ENCODE peak calls at places on chromosomes 12 and 14, in nine cellular contexts. One of them, this sample, is unnamed. For H3K4me1, the result is how much of the 10 kb centered on the place peaks cover.

GRCh38 chr12:80862606-80863005 is 75.1 kb downstream of the LIN7A start:
- DNase-seq in HepG2: no peak
- DNase-seq in psoas muscle: no peak
- DNase-seq in right cardiac atrium: no peak
- DNase-seq in uterus: no peak
- DNase-seq in lung: no peak
- DNase-seq in effector memory CD4-positive, alpha-beta T cell: no peak
- DNase-seq in CD4-positive, CD25-positive, alpha-beta regulatory T cell: no peak
- DNase-seq in ovary: no peak
- DNase-seq in this sample: no peak

GRCh38 chr12:19994970-19995369 is 373.4 kb upstream of the PDE3A start:
- DNase-seq in right cardiac atrium: no peak
- DNase-seq in HepG2: no peak
- DNase-seq in ovary: no peak
- DNase-seq in effector memory CD4-positive, alpha-beta T cell: no peak
- DNase-seq in uterus: no peak
- DNase-seq in lung: no peak
- DNase-seq in psoas muscle: no peak
- DNase-seq in CD4-positive, CD25-positive, alpha-beta regulatory T cell: no peak
- DNase-seq in this sample: no peak

GRCh38 chr12:10613334-10614055 is at the start of gene MAGOHB:
- DNase-seq in psoas muscle: peak
- DNase-seq in right cardiac atrium: peak
- DNase-seq in ovary: peak
- DNase-seq in uterus: peak
- DNase-seq in CD4-positive, CD25-positive, alpha-beta regulatory T cell: peak
- DNase-seq in lung: peak
- DNase-seq in HepG2: peak
- DNase-seq in effector memory CD4-positive, alpha-beta T cell: peak
- DNase-seq in this sample: peak

GRCh38 chr12:22529281-22530060 is 14.9 kb downstream of the C2CD5 start:
- DNase-seq in ovary: no peak
- DNase-seq in HepG2: peak
- DNase-seq in uterus: no peak
- DNase-seq in lung: no peak
- DNase-seq in CD4-positive, CD25-positive, alpha-beta regulatory T cell: peak
- DNase-seq in right cardiac atrium: no peak
- DNase-seq in effector memory CD4-positive, alpha-beta T cell: no peak
- DNase-seq in psoas muscle: no peak
- DNase-seq in this sample: peak

GRCh38 chr14:71918955-71919354 is 13.3 kb upstream of the RGS6 start:
- DNase-seq in uterus: no peak
- DNase-seq in lung: no peak
- DNase-seq in HepG2: no peak
- DNase-seq in ovary: no peak
- DNase-seq in right cardiac atrium: no peak
- DNase-seq in CD4-positive, CD25-positive, alpha-beta regulatory T cell: no peak
- DNase-seq in psoas muscle: no peak
- DNase-seq in effector memory CD4-positive, alpha-beta T cell: no peak
- DNase-seq in this sample: no peak

GRCh38 chr14:52922656-52923055 is 28.2 kb downstream of the FERMT2 start:
- DNase-seq in ovary: no peak
- DNase-seq in lung: no peak
- DNase-seq in uterus: no peak
- DNase-seq in psoas muscle: no peak
- DNase-seq in effector memory CD4-positive, alpha-beta T cell: no peak
- DNase-seq in HepG2: no peak
- DNase-seq in right cardiac atrium: no peak
- DNase-seq in CD4-positive, CD25-positive, alpha-beta regulatory T cell: no peak
- DNase-seq in this sample: no peak

GRCh38 chr12:45165284-45165683 is 50.6 kb upstream of the ANO6 start:
- DNase-seq in right cardiac atrium: no peak
- DNase-seq in psoas muscle: no peak
- DNase-seq in ovary: no peak
- DNase-seq in lung: no peak
- DNase-seq in CD4-positive, CD25-positive, alpha-beta regulatory T cell: no peak
- DNase-seq in HepG2: no peak
- DNase-seq in uterus: no peak
- DNase-seq in effector memory CD4-positive, alpha-beta T cell: no peak
- DNase-seq in this sample: no peak

GRCh38 chr14:34951286-34951685 is 31.5 kb upstream of the SRP54 start:
- DNase-seq in psoas muscle: no peak
- DNase-seq in right cardiac atrium: no peak
- DNase-seq in lung: no peak
- DNase-seq in ovary: no peak
- DNase-seq in effector memory CD4-positive, alpha-beta T cell: no peak
- DNase-seq in uterus: no peak
- DNase-seq in CD4-positive, CD25-positive, alpha-beta regulatory T cell: no peak
- DNase-seq in HepG2: no peak
- DNase-seq in this sample: no peak

GRCh38 chr14:55116246-55117030 is 12.6 kb upstream of the LGALS3 start:
- DNase-seq in ovary: no peak
- DNase-seq in effector memory CD4-positive, alpha-beta T cell: no peak
- DNase-seq in right cardiac atrium: no peak
- DNase-seq in psoas muscle: no peak
- DNase-seq in CD4-positive, CD25-positive, alpha-beta regulatory T cell: no peak
- DNase-seq in uterus: no peak
- DNase-seq in HepG2: peak
- DNase-seq in lung: no peak
- DNase-seq in this sample: no peak

GRCh38 chr12:1456885-1457284 is 137.5 kb downstream of the FBXL14 start:
- DNase-seq in lung: no peak
- DNase-seq in psoas muscle: no peak
- DNase-seq in uterus: no peak
- DNase-seq in HepG2: no peak
- DNase-seq in ovary: no peak
- DNase-seq in right cardiac atrium: no peak
- DNase-seq in effector memory CD4-positive, alpha-beta T cell: no peak
- DNase-seq in CD4-positive, CD25-positive, alpha-beta regulatory T cell: no peak
- DNase-seq in this sample: no peak

GRCh38 chr14:52694761-52695480 is 437 bp downstream of the ERO1A start:
- DNase-seq in effector memory CD4-positive, alpha-beta T cell: peak
- DNase-seq in uterus: no peak
- DNase-seq in lung: peak
- DNase-seq in psoas muscle: no peak
- DNase-seq in HepG2: peak
- DNase-seq in ovary: no peak
- DNase-seq in CD4-positive, CD25-positive, alpha-beta regulatory T cell: peak
- DNase-seq in right cardiac atrium: no peak
- DNase-seq in this sample: peak

DNA sequence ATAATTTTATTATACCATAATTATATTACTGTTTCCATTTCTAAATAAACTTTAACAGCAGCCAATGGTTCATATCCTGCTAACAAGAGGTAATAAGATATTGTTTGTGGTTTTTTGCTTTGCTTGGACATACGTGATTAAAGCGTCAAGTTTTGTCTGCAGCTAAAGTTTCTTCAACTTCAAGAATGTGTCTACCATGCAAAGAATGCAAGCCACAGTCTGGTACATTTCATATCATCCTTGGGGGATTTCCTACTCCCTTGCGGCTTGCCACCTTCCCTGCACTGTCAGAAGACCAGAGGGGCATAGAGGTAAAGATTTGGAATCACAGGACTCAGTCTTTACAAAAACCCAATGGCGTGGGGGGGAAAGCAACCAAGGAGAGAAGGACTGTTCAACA is 125.2 kb downstream of the MED13L start:
- DNase-seq in psoas muscle: no peak
- DNase-seq in CD4-positive, CD25-positive, alpha-beta regulatory T cell: no peak
- DNase-seq in lung: no peak
- DNase-seq in HepG2: no peak
- DNase-seq in right cardiac atrium: no peak
- DNase-seq in ovary: no peak
- DNase-seq in effector memory CD4-positive, alpha-beta T cell: no peak
- DNase-seq in uterus: no peak
- DNase-seq in this sample: no peak
- H3K4me1 ChIP-seq in psoas muscle: half or more
- H3K4me1 ChIP-seq in CD4-positive, CD25-positive, alpha-beta regulatory T cell: under half
- H3K4me1 ChIP-seq in lung: under half
- H3K4me1 ChIP-seq in HepG2: under half
- H3K4me1 ChIP-seq in right cardiac atrium: under half
- H3K4me1 ChIP-seq in ovary: under half
- H3K4me1 ChIP-seq in effector memory CD4-positive, alpha-beta T cell: under half
- H3K4me1 ChIP-seq in uterus: under half
- H3K4me1 ChIP-seq in this sample: under half

GRCh38 chr12:57781241-57781640 is 1.3 kb upstream of the TSFM start:
- DNase-seq in ovary: no peak
- DNase-seq in psoas muscle: no peak
- DNase-seq in effector memory CD4-positive, alpha-beta T cell: no peak
- DNase-seq in right cardiac atrium: no peak
- DNase-seq in CD4-positive, CD25-positive, alpha-beta regulatory T cell: no peak
- DNase-seq in uterus: no peak
- DNase-seq in HepG2: no peak
- DNase-seq in lung: no peak
- DNase-seq in this sample: peak

GRCh38 chr12:57781801-57782200 is 786 bp upstream of the TSFM start:
- DNase-seq in psoas muscle: no peak
- DNase-seq in right cardiac atrium: no peak
- DNase-seq in lung: no peak
- DNase-seq in CD4-positive, CD25-positive, alpha-beta regulatory T cell: no peak
- DNase-seq in ovary: no peak
- DNase-seq in uterus: no peak
- DNase-seq in HepG2: no peak
- DNase-seq in effector memory CD4-positive, alpha-beta T cell: no peak
- DNase-seq in this sample: no peak

GRCh38 chr12:57780284-57780897 is 2.2 kb upstream of the TSFM start:
- DNase-seq in lung: no peak
- DNase-seq in HepG2: no peak
- DNase-seq in effector memory CD4-positive, alpha-beta T cell: no peak
- DNase-seq in uterus: no peak
- DNase-seq in psoas muscle: no peak
- DNase-seq in right cardiac atrium: no peak
- DNase-seq in ovary: no peak
- DNase-seq in CD4-positive, CD25-positive, alpha-beta regulatory T cell: no peak
- DNase-seq in this sample: no peak

GRCh38 chr12:57777367-57777766 is 5.0 kb downstream of the EEF1AKMT3 start:
- DNase-seq in psoas muscle: no peak
- DNase-seq in ovary: no peak
- DNase-seq in right cardiac atrium: no peak
- DNase-seq in uterus: no peak
- DNase-seq in lung: no peak
- DNase-seq in CD4-positive, CD25-positive, alpha-beta regulatory T cell: no peak
- DNase-seq in effector memory CD4-positive, alpha-beta T cell: no peak
- DNase-seq in HepG2: no peak
- DNase-seq in this sample: no peak

DNA sequence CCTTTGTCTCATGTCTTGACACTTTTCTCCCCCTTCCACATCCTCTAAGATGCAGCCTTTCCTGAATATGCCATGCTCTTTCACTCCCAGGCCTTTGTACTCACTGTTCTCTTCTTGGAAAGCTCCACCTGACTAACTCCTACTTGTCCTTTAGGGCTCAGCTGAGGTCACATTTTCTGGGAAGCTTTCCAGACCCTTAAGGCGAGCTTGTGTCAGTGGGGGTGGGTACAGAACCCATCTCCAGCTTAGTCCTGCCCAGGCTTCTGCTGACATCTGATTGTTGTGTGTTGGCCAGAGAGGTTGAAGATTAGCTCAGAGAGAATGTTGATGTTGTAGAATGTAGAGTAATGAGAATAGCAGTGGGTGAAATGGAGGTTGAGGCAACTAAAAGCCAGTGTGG is 2.9 kb upstream of the TSFM start:
- DNase-seq in HepG2: no peak
- DNase-seq in uterus: no peak
- DNase-seq in lung: no peak
- DNase-seq in ovary: no peak
- DNase-seq in effector memory CD4-positive, alpha-beta T cell: no peak
- DNase-seq in right cardiac atrium: no peak
- DNase-seq in CD4-positive, CD25-positive, alpha-beta regulatory T cell: no peak
- DNase-seq in psoas muscle: no peak
- DNase-seq in this sample: no peak
- H3K4me3 ChIP-seq in HepG2: no peak
- H3K4me3 ChIP-seq in uterus: no peak
- H3K4me3 ChIP-seq in lung: no peak
- H3K4me3 ChIP-seq in ovary: no peak
- H3K4me3 ChIP-seq in effector memory CD4-positive, alpha-beta T cell: no peak
- H3K4me3 ChIP-seq in right cardiac atrium: no peak
- H3K4me3 ChIP-seq in CD4-positive, CD25-positive, alpha-beta regulatory T cell: no peak
- H3K4me3 ChIP-seq in psoas muscle: no peak
- H3K4me3 ChIP-seq in this sample: no peak

DNA sequence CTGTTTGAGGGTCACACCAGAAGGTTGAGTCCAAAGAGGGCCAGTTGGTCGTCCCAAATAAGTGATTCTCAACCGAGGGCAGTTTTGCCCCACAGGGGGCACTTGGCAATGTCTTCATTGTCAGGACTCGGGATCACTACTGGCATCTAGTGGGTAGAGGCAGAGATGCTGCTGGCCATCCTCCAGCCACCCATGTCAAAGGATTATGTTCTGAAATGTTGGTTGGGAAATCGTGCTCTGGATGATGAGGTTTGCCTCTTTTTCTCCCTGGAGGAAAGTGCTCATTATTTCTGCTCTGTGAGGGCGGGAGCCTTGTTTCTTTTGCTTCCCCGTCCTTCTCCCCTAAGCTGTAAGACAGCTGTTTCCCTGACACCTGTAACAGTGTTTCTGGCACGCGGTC is 3.6 kb downstream of the ZNF839 start:
- DNase-seq in CD4-positive, CD25-positive, alpha-beta regulatory T cell: peak
- DNase-seq in HepG2: peak
- DNase-seq in right cardiac atrium: peak
- DNase-seq in effector memory CD4-positive, alpha-beta T cell: no peak
- DNase-seq in lung: peak
- DNase-seq in uterus: peak
- DNase-seq in ovary: peak
- DNase-seq in psoas muscle: peak
- DNase-seq in this sample: peak
- H3K27ac ChIP-seq in CD4-positive, CD25-positive, alpha-beta regulatory T cell: no peak
- H3K27ac ChIP-seq in HepG2: peak
- H3K27ac ChIP-seq in right cardiac atrium: no peak
- H3K27ac ChIP-seq in effector memory CD4-positive, alpha-beta T cell: no peak
- H3K27ac ChIP-seq in lung: no peak
- H3K27ac ChIP-seq in uterus: no peak
- H3K27ac ChIP-seq in ovary: no peak
- H3K27ac ChIP-seq in psoas muscle: peak
- H3K27ac ChIP-seq in this sample: no peak

GRCh38 chr14:76920572-76921175 is 94.5 kb downstream of the LRRC74A start:
- DNase-seq in right cardiac atrium: no peak
- DNase-seq in ovary: no peak
- DNase-seq in lung: no peak
- DNase-seq in HepG2: no peak
- DNase-seq in effector memory CD4-positive, alpha-beta T cell: no peak
- DNase-seq in uterus: no peak
- DNase-seq in CD4-positive, CD25-positive, alpha-beta regulatory T cell: no peak
- DNase-seq in psoas muscle: no peak
- DNase-seq in this sample: no peak

GRCh38 chr14:76923422-76924362 is 97.5 kb downstream of the LRRC74A start:
- DNase-seq in effector memory CD4-positive, alpha-beta T cell: no peak
- DNase-seq in right cardiac atrium: no peak
- DNase-seq in lung: no peak
- DNase-seq in CD4-positive, CD25-positive, alpha-beta regulatory T cell: no peak
- DNase-seq in uterus: no peak
- DNase-seq in psoas muscle: no peak
- DNase-seq in HepG2: no peak
- DNase-seq in ovary: no peak
- DNase-seq in this sample: no peak

GRCh38 chr14:76922092-76922491 is 95.9 kb downstream of the LRRC74A start:
- DNase-seq in uterus: no peak
- DNase-seq in CD4-positive, CD25-positive, alpha-beta regulatory T cell: no peak
- DNase-seq in right cardiac atrium: no peak
- DNase-seq in lung: no peak
- DNase-seq in psoas muscle: no peak
- DNase-seq in HepG2: no peak
- DNase-seq in ovary: no peak
- DNase-seq in effector memory CD4-positive, alpha-beta T cell: no peak
- DNase-seq in this sample: no peak

GRCh38 chr14:76924363-76925151 is 98.3 kb downstream of the LRRC74A start:
- DNase-seq in CD4-positive, CD25-positive, alpha-beta regulatory T cell: peak
- DNase-seq in HepG2: peak
- DNase-seq in psoas muscle: no peak
- DNase-seq in effector memory CD4-positive, alpha-beta T cell: no peak
- DNase-seq in right cardiac atrium: no peak
- DNase-seq in lung: no peak
- DNase-seq in uterus: no peak
- DNase-seq in ovary: no peak
- DNase-seq in this sample: peak

GRCh38 chr14:76922599-76922998 is 96.4 kb downstream of the LRRC74A start:
- DNase-seq in effector memory CD4-positive, alpha-beta T cell: no peak
- DNase-seq in psoas muscle: no peak
- DNase-seq in ovary: no peak
- DNase-seq in CD4-positive, CD25-positive, alpha-beta regulatory T cell: no peak
- DNase-seq in uterus: no peak
- DNase-seq in HepG2: no peak
- DNase-seq in right cardiac atrium: no peak
- DNase-seq in lung: no peak
- DNase-seq in this sample: no peak
- H3K4me1 ChIP-seq in effector memory CD4-positive, alpha-beta T cell: under half
- H3K4me1 ChIP-seq in psoas muscle: under half
- H3K4me1 ChIP-seq in ovary: half or more
- H3K4me1 ChIP-seq in CD4-positive, CD25-positive, alpha-beta regulatory T cell: under half
- H3K4me1 ChIP-seq in uterus: under half
- H3K4me1 ChIP-seq in HepG2: half or more
- H3K4me1 ChIP-seq in right cardiac atrium: under half
- H3K4me1 ChIP-seq in lung: under half
- H3K4me1 ChIP-seq in this sample: half or more